ENCODE peak calls at places on chromosome 10, in eight cellular contexts. Y, K, F, P, O, E, B and G are unnamed samples.

GRCh38 chr10:103668351-103669242 is 175.1 kb downstream of the NEURL1 start:
- DNase-seq in Y (no peak), K (no peak), F (peak; percentile 51), P (no peak), O (no peak), E (peak; percentile 76), B (no peak), G (peak; percentile 66)

GRCh38 chr10:66941491-66941890 is 15.7 kb downstream of the LRRTM3 start:
- DNase-seq in Y (no peak), K (no peak), F (no peak), P (no peak), O (no peak), E (no peak), B (no peak), G (no peak)

GRCh38 chr10:126458453-126458852 is 70.2 kb upstream of the ADAM12 start:
- DNase-seq in Y (no peak), K (no peak), F (no peak), P (no peak), O (no peak), E (peak; percentile 47), B (no peak), G (peak; percentile 33)

GRCh38 chr10:71920540-71921318 is 43.5 kb upstream of the CHST3 start:
- DNase-seq in Y (no peak), K (no peak), F (peak; percentile 67), P (no peak), O (no peak), E (peak; percentile 91), B (no peak), G (peak; percentile 38)

GRCh38 chr10:47031251-47031952 is 120.2 kb downstream of the PTPN20 start:
- DNase-seq in Y (peak; percentile 10), K (no peak), F (no peak), P (peak; percentile 52), O (no peak), E (no peak), B (peak; percentile 55), G (peak; percentile 13)

GRCh38 chr10:29648983-29649268 is 14.2 kb upstream of the SVIL start:
- DNase-seq in Y (no peak), K (no peak), F (peak; percentile 29), P (no peak), O (no peak), E (peak; percentile 80), B (no peak), G (no peak)

GRCh38 chr10:27390681-27391080 is 113.4 kb upstream of the RAB18 start:
- DNase-seq in Y (no peak), K (no peak), F (no peak), P (no peak), O (no peak), E (peak; percentile 56), B (no peak), G (no peak)

GRCh38 chr10:42989481-42989921 is 87.4 kb upstream of the RET start:
- DNase-seq in Y (no peak), K (no peak), F (no peak), P (no peak), O (no peak), E (no peak), B (no peak), G (no peak)

GRCh38 chr10:129042747-129043146 is 424.3 kb upstream of the MGMT start:
- DNase-seq in Y (no peak), K (no peak), F (no peak), P (no peak), O (no peak), E (no peak), B (no peak), G (no peak)

GRCh38 chr10:112184379-112184778 is 814 bp upstream of the GPAM start:
- DNase-seq in Y (no peak), K (no peak), F (no peak), P (peak; percentile 1), O (no peak), E (no peak), B (no peak), G (no peak)

GRCh38 chr10:120794390-120794789 is 56.8 kb upstream of the WDR11 start:
- DNase-seq in Y (no peak), K (no peak), F (no peak), P (no peak), O (no peak), E (no peak), B (no peak), G (no peak)

GRCh38 chr10:116763440-116763839 is 21.1 kb upstream of the HSPA12A start:
- DNase-seq in Y (no peak), K (no peak), F (no peak), P (no peak), O (no peak), E (no peak), B (no peak), G (no peak)

GRCh38 chr10:21604651-21605050 is 70.6 kb downstream of the MLLT10 start:
- DNase-seq in Y (no peak), K (no peak), F (no peak), P (no peak), O (no peak), E (no peak), B (no peak), G (no peak)

GRCh38 chr10:69644658-69645295 is 14.7 kb downstream of the FAM241B start:
- DNase-seq in Y (peak; percentile 75), K (no peak), F (peak; percentile 62), P (peak; percentile 83), O (no peak), E (peak; percentile 56), B (peak; percentile 94), G (peak; percentile 67)

GRCh38 chr10:83862723-83863122 is 276.6 kb upstream of the GHITM start:
- DNase-seq in Y (no peak), K (no peak), F (peak; percentile 9), P (no peak), O (no peak), E (no peak), B (no peak), G (no peak)

DNA sequence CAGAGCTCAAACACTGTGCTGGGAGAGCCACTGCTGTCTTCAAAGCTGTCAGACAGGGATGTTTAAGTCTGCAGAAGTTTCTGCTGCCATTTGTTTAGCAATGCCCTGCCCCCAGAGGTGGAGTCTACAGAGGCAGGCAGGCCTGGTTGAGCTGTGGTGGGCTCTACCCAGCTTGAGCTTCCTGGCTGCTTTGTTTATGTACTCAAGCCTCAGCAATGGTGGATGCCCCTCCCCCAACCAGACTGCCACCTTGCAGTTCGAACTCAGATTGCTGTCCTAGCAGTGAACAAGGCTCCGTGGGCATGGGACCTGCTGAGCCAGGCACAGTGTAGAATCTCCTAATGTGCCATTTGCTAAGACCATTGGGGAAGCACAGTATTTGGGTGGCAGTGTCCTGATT is 4.6 kb upstream of the CYP2C19 start:
- DNase-seq in Y (no peak), K (no peak), F (no peak), P (peak; percentile 1), O (no peak), E (no peak), B (peak; percentile 78), G (no peak)
- H3K4me3 ChIP-seq in Y (no peak overlapping the region), K (no peak overlapping the region), F (no peak overlapping the region), P (no peak overlapping the region), O (no peak overlapping the region), E (no peak overlapping the region), B (no peak overlapping the region), G (no peak overlapping the region)

GRCh38 chr10:110919349-110919931 is at the start of gene SHOC2:
- DNase-seq in Y (peak; percentile 99), K (no peak), F (peak; percentile 99), P (peak; percentile 100), O (no peak), E (no peak), B (peak; percentile 99), G (no peak)
- TF ChIP-seq CTCF in Y (peak; percentile 34), K (peak; percentile 15), F (peak; percentile 25), P (no peak), O (peak; percentile 41), E (peak; percentile 20), B (peak; percentile 51), G (peak; percentile 22)

GRCh38 chr10:15124190-15124589 is 27.0 kb downstream of the RPP38 start:
- DNase-seq in Y (no peak), K (no peak), F (no peak), P (no peak), O (no peak), E (no peak), B (no peak), G (no peak)

GRCh38 chr10:15120523-15120922 is 23.4 kb downstream of the RPP38 start:
- DNase-seq in Y (no peak), K (no peak), F (no peak), P (no peak), O (no peak), E (peak; percentile 72), B (no peak), G (peak; percentile 70)

GRCh38 chr10:15123749-15124184 is 26.6 kb downstream of the RPP38 start:
- DNase-seq in Y (no peak), K (no peak), F (no peak), P (no peak), O (peak; percentile 93), E (peak; percentile 95), B (no peak), G (peak; percentile 75)

GRCh38 chr10:15121707-15122106 is 24.6 kb downstream of the RPP38 start:
- DNase-seq in Y (no peak), K (no peak), F (no peak), P (no peak), O (no peak), E (no peak), B (no peak), G (peak; percentile 31)

DNA sequence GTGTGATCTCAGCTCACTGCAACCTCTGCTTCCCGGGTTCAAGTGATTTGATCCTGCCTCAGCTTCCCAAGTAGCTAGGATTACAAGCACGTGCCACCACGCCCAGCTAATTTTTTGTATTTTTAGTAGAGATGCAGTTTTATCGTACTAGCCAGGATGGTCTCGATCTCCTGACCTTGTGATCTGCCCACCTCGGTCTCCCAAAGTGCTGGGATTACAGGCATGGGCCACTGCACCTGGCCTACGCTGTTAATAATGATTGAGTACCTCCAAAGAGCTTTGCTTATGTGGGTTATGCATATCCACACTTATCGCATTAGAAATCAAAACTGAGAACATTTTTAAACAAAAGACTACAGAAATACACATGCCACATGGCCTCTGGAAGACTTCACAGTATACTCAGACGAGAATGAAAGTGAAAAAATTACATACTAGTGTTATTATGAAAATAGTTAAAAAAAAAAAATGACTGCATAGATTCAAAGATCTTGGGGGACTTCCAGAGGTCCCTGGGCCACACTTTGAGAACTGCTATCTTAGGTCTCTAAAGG is 25.4 kb downstream of the RPP38 start:
- DNase-seq in Y (no peak), K (no peak), F (no peak), P (no peak), O (no peak), E (peak; percentile 28), B (no peak), G (no peak)
- H3K4me3 ChIP-seq in Y (no peak overlapping the region), K (no peak overlapping the region), F (no peak overlapping the region), P (no peak overlapping the region), O (no peak overlapping the region), E (no peak overlapping the region), B (no peak overlapping the region), G (no peak overlapping the region)

DNA sequence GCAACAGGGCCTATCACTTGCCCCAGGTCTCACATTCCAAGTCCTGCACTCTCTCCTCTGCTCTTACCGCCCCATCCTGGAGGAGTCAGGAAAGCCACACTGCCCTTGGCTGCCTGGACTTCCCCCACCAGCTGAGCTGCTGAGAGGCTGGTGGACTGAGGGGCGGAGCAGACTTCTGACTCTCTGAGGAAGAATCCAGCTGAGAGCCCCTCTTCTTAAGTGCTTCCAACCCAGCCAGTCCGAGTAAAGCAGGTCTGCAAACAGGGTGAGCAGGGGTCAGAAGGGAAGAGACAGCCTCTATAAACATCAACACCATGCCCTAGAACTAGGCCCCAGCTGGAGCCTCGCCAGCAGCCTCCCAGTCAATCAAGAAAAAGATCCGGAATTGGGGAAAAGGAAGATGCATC is 92.4 kb upstream of the TMEM72 start:
- DNase-seq in Y (no peak), K (no peak), F (no peak), P (no peak), O (no peak), E (no peak), B (peak; percentile 79), G (no peak)
- TF ChIP-seq CTCF in Y (no peak), K (no peak), F (no peak), P (peak; percentile 2), O (no peak), E (no peak), B (no peak), G (no peak)